ENCODE peak calls at places on chromosome 19, in five cellular contexts. X is activated CD4-positive, CD25-positive, alpha-beta regulatory T cell treated with anti-CD3 and anti-CD28 coated beads, Interleukin-2, amount 50 U/mL, for 16 hours; Q is anterior cingulate cortex; P is NCI-H1105 treated with DMSO at 0.1 percent for 48 hours; Y is dermis microvascular lymphatic vessel endothelial cell. S is an unnamed sample.

GRCh38 chr19:54469496-54469934 is 3.6 kb downstream of the CDC42EP5 start:
- DNase-seq in Y (peak), X (no peak), Q (no peak), P (peak), S (no peak)

GRCh38 chr19:54532528-54532927 is 29.9 kb downstream of the LAIR2 start:
- DNase-seq in Y (no peak), P (no peak), X (no peak), Q (no peak), S (no peak)

GRCh38 chr19:16654151-16654550 is 5.8 kb downstream of the SMIM7 start:
- DNase-seq in X (no peak), Y (peak), Q (no peak), P (no peak), S (no peak)

GRCh38 chr19:16678498-16678897 is 17.6 kb downstream of the TMEM38A start:
- DNase-seq in X (no peak), P (no peak), Y (no peak), Q (no peak), S (no peak)

GRCh38 chr19:48745208-48745995 is 1.3 kb downstream of the IZUMO1 start:
- DNase-seq in Q (no peak), P (peak), Y (peak), X (no peak), S (peak)

GRCh38 chr19:15320118-15320517 is 12.2 kb downstream of the BRD4 start:
- DNase-seq in P (no peak), X (no peak), Q (no peak), Y (no peak), S (no peak)

GRCh38 chr19:1860133-1860775 is 3.1 kb downstream of the KLF16 start:
- DNase-seq in X (no peak), P (peak), Q (peak), Y (peak), S (no peak)

GRCh38 chr19:39310558-39311311 is 9.9 kb downstream of the LRFN1 start:
- DNase-seq in X (no peak), Y (no peak), P (no peak), Q (peak), S (no peak)

GRCh38 chr19:709196-709964 is 645 bp downstream of the PALM start:
- DNase-seq in Q (no peak), X (no peak), P (no peak), Y (no peak), S (no peak)

GRCh38 chr19:28393574-28394336 is 819.2 kb downstream of the UQCRFS1 start:
- DNase-seq in Q (no peak), X (no peak), P (no peak), Y (no peak), S (no peak)

GRCh38 chr19:58562126-58563033 is 4.0 kb upstream of the UBE2M start:
- DNase-seq in Q (no peak), X (no peak), Y (peak), P (no peak), S (no peak)